ENCODE peak calls at places on chromosomes 12 and 14, in four cellular contexts. I, U, E and N are unnamed samples.

GRCh38 chr12:15423629-15424028 is 101.3 kb downstream of the PTPRO start:
- DNase-seq in I (no peak), E (no peak), U (no peak), N (no peak)

GRCh38 chr14:52950898-52951729 is at the start of gene FERMT2:
- DNase-seq in I (no peak), E (peak), U (peak), N (peak)

GRCh38 chr12:62730649-62731377 is 204.1 kb downstream of the PPM1H start:
- DNase-seq in I (no peak), U (no peak), E (no peak), N (peak)

GRCh38 chr14:63174760-63175191 is 29.5 kb upstream of the RHOJ start:
- DNase-seq in I (no peak), U (peak), E (peak), N (peak)

GRCh38 chr12:58871557-58871956 is 48.7 kb downstream of the LRIG3 start:
- DNase-seq in U (no peak), I (no peak), E (no peak), N (peak)

GRCh38 chr12:103840881-103841689 is at the start of gene NT5DC3:
- DNase-seq in E (peak), I (peak), U (peak), N (peak)

GRCh38 chr12:12070674-12071661 is at the start of gene BCL2L14:
- DNase-seq in U (no peak), E (no peak), I (no peak), N (peak)

GRCh38 chr14:24162083-24162482 is 1.0 kb downstream of the IRF9 start:
- DNase-seq in E (no peak), I (no peak), U (no peak), N (no peak)

GRCh38 chr12:92108651-92109050 is 37.0 kb downstream of the BTG1 start:
- DNase-seq in U (peak), E (no peak), I (no peak), N (peak)

GRCh38 chr14:74240794-74241610 is 1.8 kb downstream of the VSX2 start:
- DNase-seq in E (no peak), I (no peak), U (no peak), N (no peak)

GRCh38 chr14:69242311-69243224 is 17.4 kb upstream of the GALNT16 start:
- DNase-seq in U (peak), I (peak), E (peak), N (peak)